ENCODE peak calls at places on chromosomes 16 and 17, in eight cellular contexts. Q is cardiac muscle cell, F is ovary, S is iPS DF 6.9, M is astrocyte, B is brain microvascular endothelial cell, U is adrenal gland, X is GM23338. N is an unnamed sample.
A peak's percentile ranks its signal among the peaks of the same experiment; 100 is the strongest.

GRCh38 chr17:21258593-21258992 is 5.4 kb upstream of the NATD1 start:
- DNase-seq in M (no peak), U (peak; percentile 31), S (no peak), B (no peak), X (no peak), Q (no peak), F (no peak), N (no peak)

GRCh38 chr17:5866978-5867377 is 203.2 kb upstream of the WSCD1 start:
- DNase-seq in X (no peak), S (no peak), Q (no peak), U (no peak), F (no peak), B (no peak), M (no peak), N (no peak)

GRCh38 chr17:65039349-65039988 is 17.1 kb downstream of the GNA13 start:
- DNase-seq in Q (no peak), U (no peak), B (no peak), S (no peak), F (no peak), X (no peak), M (no peak), N (peak; percentile 96)

GRCh38 chr17:57372156-57372555 is 115.8 kb downstream of the MSI2 start:
- DNase-seq in F (no peak), S (no peak), M (peak; percentile 70), U (no peak), B (peak; percentile 6), Q (peak; percentile 60), X (no peak), N (peak; percentile 81)

GRCh38 chr17:52477824-52478614 is 319.5 kb upstream of the CA10 start:
- DNase-seq in U (no peak), M (no peak), X (peak; percentile 9), F (no peak), S (no peak), Q (no peak), B (no peak), N (no peak)

GRCh38 chr17:64225410-64225809 is 37.6 kb downstream of the TEX2 start:
- DNase-seq in U (no peak), S (no peak), F (no peak), Q (no peak), M (no peak), X (no peak), B (no peak), N (no peak)

GRCh38 chr16:59045496-59045895 is 311.4 kb upstream of the GOT2 start:
- DNase-seq in B (no peak), F (no peak), Q (no peak), M (peak; percentile 26), S (no peak), X (no peak), U (no peak), N (no peak)

GRCh38 chr17:10681866-10682446 is 15.4 kb downstream of the SCO1 start:
- DNase-seq in F (no peak), S (no peak), B (peak; percentile 28), X (no peak), U (no peak), Q (peak; percentile 70), M (peak; percentile 92), N (no peak)

GRCh38 chr17:75343007-75343406 is 53.8 kb upstream of the SLC25A19 start:
- DNase-seq in Q (no peak), U (no peak), F (no peak), X (no peak), S (no peak), B (no peak), M (no peak), N (no peak)

GRCh38 chr17:19996086-19996485 is 13.1 kb upstream of the SPECC1 start:
- DNase-seq in U (no peak), Q (no peak), M (no peak), B (no peak), X (no peak), F (no peak), S (no peak), N (no peak)

GRCh38 chr16:68230176-68230571 is 5.8 kb downstream of the ESRP2 start:
- DNase-seq in F (peak; percentile 23), Q (no peak), X (no peak), B (no peak), M (no peak), U (no peak), S (no peak), N (no peak)

GRCh38 chr17:3983945-3984484 is 19.8 kb upstream of the ATP2A3 start:
- DNase-seq in X (peak; percentile 46), U (peak; percentile 33), S (no peak), M (no peak), B (peak; percentile 58), F (no peak), Q (peak; percentile 86), N (no peak)

GRCh38 chr17:61638087-61638486 is 47.1 kb upstream of the NACA2 start:
- DNase-seq in X (no peak), S (no peak), F (no peak), U (no peak), M (no peak), B (no peak), Q (no peak), N (no peak)
- H3K4me3 ChIP-seq in X (no peak overlapping the region), S (no peak overlapping the region), F (no peak overlapping the region), U (no peak overlapping the region), M (no peak overlapping the region), B (no peak overlapping the region), Q (no peak overlapping the region), N (no peak overlapping the region)

DNA sequence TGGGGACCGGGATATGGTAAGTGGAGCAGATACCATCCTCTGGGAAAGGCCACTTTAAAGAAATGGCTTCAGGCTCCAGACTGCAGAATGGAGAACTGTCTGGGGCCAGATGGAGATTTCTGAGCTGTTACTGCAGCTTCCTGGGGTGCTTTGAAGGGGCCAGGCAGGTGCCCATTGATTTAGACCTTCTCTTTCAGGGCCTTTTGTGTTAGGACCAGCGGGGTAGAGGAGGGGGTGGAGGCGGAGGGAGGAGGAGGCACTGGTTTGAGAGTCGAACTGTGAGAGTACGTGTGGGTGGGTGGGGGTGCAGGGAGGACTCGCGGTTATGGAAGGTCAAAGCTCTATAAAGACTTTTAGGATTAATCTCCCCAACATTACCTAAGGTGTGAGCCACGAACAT is 11.4 kb downstream of the NECAB2 start:
- DNase-seq in S (no peak), M (no peak), B (no peak), X (no peak), Q (no peak), U (no peak), F (no peak), N (no peak)
- H3K27me3 ChIP-seq in S (no peaks in the 10 kb centered on the region), M (peaks cover 2% of the 10 kb centered on the region), B (no peaks in the 10 kb centered on the region), X (no peaks in the 10 kb centered on the region), Q (no peaks in the 10 kb centered on the region), U (no peaks in the 10 kb centered on the region), F (no peaks in the 10 kb centered on the region), N (no peaks in the 10 kb centered on the region)

DNA sequence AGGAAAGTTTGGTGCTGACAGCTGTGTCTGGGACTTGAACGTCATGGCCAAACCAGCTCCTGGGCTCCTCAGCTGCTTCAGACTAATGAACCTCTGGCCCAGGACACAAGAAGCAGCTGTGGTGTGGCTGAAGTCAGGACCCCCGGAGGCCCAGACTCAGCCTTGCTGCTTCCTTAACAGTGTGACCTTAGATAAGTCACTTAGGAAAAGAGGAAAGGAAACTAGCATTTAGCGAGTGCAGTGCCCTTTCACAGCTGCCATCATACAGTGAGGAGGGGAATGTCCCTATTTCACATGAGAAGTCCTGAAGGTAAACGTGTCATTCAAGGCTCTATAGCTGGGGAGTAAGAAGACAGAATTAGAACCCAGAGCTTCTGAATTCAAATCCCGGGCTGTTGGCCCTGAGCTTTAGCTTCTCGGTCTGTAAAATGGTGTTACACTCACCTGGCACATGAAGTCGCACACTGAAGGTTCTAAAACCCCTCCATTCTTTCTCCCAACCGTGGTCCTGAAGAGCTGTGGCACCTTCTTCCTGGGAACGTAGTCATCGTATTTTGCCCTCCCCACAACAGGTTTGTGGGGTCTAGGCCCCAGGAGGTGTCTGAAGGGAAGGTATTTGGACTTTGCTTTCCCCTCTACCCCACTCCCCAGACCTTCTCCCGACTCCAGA is 910 bp upstream of the RAMP2 start:
- DNase-seq in F (no peak), U (no peak), M (no peak), S (no peak), B (no peak), X (no peak), Q (no peak), N (no peak)
- H3K4me3 ChIP-seq in F (no peak overlapping the region), U (no peak overlapping the region), M (no peak overlapping the region), S (peak overlapping the region; percentile 41), B (no peak overlapping the region), X (peak overlapping the region; percentile 80), Q (peak overlapping the region; percentile 45), N (no peak overlapping the region)

GRCh38 chr16:27450836-27451341 is 48.9 kb downstream of the IL21R start:
- DNase-seq in X (no peak), S (no peak), U (no peak), Q (peak; percentile 22), M (no peak), B (peak; percentile 28), F (no peak), N (no peak)
- H3K27me3 ChIP-seq in X (no peaks in the 10 kb centered on the region), S (no peaks in the 10 kb centered on the region), U (peaks cover 8% of the 10 kb centered on the region), Q (no peaks in the 10 kb centered on the region), M (no peaks in the 10 kb centered on the region), B (no peaks in the 10 kb centered on the region), F (no peaks in the 10 kb centered on the region), N (no peaks in the 10 kb centered on the region)

GRCh38 chr17:77234695-77235094 is 93.9 kb downstream of the SEC14L1 start:
- DNase-seq in F (no peak), U (no peak), B (no peak), M (no peak), Q (no peak), X (no peak), S (no peak), N (no peak)

GRCh38 chr17:77233127-77233526 is 92.4 kb downstream of the SEC14L1 start:
- DNase-seq in M (no peak), X (no peak), B (no peak), F (no peak), S (no peak), Q (no peak), U (no peak), N (no peak)

GRCh38 chr17:77233635-77234334 is 93.0 kb downstream of the SEC14L1 start:
- DNase-seq in Q (peak; percentile 87), F (no peak), B (peak; percentile 86), X (no peak), M (peak; percentile 88), U (peak; percentile 51), S (no peak), N (peak; percentile 81)

GRCh38 chr17:77237232-77238008 is 96.7 kb downstream of the SEC14L1 start:
- DNase-seq in F (no peak), S (no peak), M (no peak), Q (no peak), U (no peak), X (no peak), B (no peak), N (no peak)

DNA sequence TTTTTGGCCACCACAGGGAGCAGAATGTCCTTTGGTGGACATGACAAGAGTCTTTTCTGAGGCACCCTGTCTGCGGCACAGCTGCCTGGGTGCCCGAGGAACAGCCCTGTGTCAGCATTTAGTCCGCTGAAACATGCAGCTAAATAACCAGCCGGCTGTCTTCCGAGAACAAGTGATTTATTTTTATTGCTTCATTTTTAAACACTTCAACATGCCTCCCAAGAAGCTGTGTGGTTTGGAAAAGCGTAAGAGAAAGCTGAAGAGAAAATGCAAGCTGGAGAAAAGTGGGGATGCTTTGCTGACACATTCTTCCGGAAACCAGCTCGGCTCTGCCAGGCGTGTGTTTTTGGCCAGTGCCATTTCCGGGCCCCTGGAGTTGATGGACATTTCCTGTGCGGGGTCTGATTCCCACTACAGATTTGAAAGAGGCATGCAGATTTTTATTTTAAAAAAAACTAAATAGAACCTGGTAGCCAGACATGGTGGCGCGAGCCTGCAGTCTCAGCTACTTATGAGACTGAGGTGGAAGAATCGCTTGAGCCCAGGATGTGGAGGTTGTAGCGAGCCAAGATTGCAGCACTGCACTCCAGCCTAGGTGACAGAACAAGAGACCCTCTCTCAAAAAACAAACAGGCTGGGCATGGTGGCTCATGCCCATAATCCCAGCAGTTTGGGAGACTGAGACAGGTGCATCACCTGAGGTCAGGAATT is 94.8 kb downstream of the SEC14L1 start:
- DNase-seq in F (no peak), Q (peak; percentile 94), X (no peak), S (no peak), B (peak; percentile 60), M (peak; percentile 89), U (peak; percentile 60), N (peak; percentile 8)
- H3K4me3 ChIP-seq in F (peak overlapping the region; percentile 13), Q (no peak overlapping the region), X (no peak overlapping the region), S (no peak overlapping the region), B (peak overlapping the region; percentile 5), M (peak overlapping the region; percentile 3), U (no peak overlapping the region), N (no peak overlapping the region)